ENCODE peak calls at places on chromosome 2, in five cellular contexts. W is H9, V is neuronal stem cell, C is mesenchymal stem cell, O is mesendoderm. I is an unnamed sample.

GRCh38 chr2:182509-183122 is 81.2 kb downstream of the SH3YL1 start:
- DNase-seq in V (peak), O (peak), C (no peak), W (no peak), I (no peak)

GRCh38 chr2:27804146-27804545 is 32.6 kb downstream of the MRPL33 start:
- DNase-seq in W (no peak), V (no peak), C (peak), O (no peak), I (no peak)

GRCh38 chr2:43803113-43803512 is 29.3 kb downstream of the DYNC2LI1 start:
- DNase-seq in O (no peak), V (no peak), W (no peak), C (no peak), I (no peak)

GRCh38 chr2:62531594-62531993 is 25.6 kb upstream of the TMEM17 start:
- DNase-seq in W (no peak), C (no peak), V (no peak), O (no peak), I (no peak)

GRCh38 chr2:126413079-126413478 is 242.9 kb upstream of the GYPC start:
- DNase-seq in C (no peak), O (no peak), V (no peak), W (no peak), I (no peak)

GRCh38 chr2:71544919-71545571 is 91.7 kb downstream of the DYSF start:
- DNase-seq in V (no peak), C (no peak), W (no peak), O (no peak), I (no peak)

GRCh38 chr2:26692814-26693286 is 328 bp downstream of the KCNK3 start:
- DNase-seq in V (no peak), W (peak), C (peak), O (peak), I (peak)

GRCh38 chr2:100807707-100808106 is 12.2 kb upstream of the NPAS2 start:
- DNase-seq in W (no peak), C (no peak), V (no peak), O (no peak), I (no peak)

GRCh38 chr2:23859234-23859633 is 67.7 kb downstream of the ATAD2B start:
- DNase-seq in V (no peak), W (no peak), O (no peak), C (no peak), I (no peak)

GRCh38 chr2:64857581-64858471 is 131.4 kb upstream of the SLC1A4 start:
- DNase-seq in C (peak), O (no peak), V (no peak), W (no peak), I (no peak)

GRCh38 chr2:70711191-70711590 is 56.8 kb downstream of the ADD2 start:
- DNase-seq in C (no peak), W (no peak), O (peak), V (no peak), I (no peak)

GRCh38 chr2:114784046-114784445 is 341.6 kb downstream of the DPP10 start:
- DNase-seq in V (no peak), C (no peak), O (no peak), W (no peak), I (no peak)

GRCh38 chr2:58063641-58064040 is 17.0 kb downstream of the VRK2 start:
- DNase-seq in C (peak), W (no peak), O (no peak), V (no peak), I (peak)

GRCh38 chr2:120738786-120739771 is 3.4 kb downstream of the GLI2 start:
- DNase-seq in C (peak), V (peak), O (peak), W (peak), I (no peak)

GRCh38 chr2:150109028-150109427 is 378.4 kb downstream of the RND3 start:
- DNase-seq in O (no peak), V (no peak), W (no peak), C (no peak), I (no peak)

GRCh38 chr2:99861376-99861760 is 281.0 kb downstream of the AFF3 start:
- DNase-seq in C (no peak), W (no peak), V (no peak), O (no peak), I (no peak)

GRCh38 chr2:209125291-209125690 is 298.6 kb upstream of the MAP2 start:
- DNase-seq in V (no peak), O (peak), W (no peak), C (no peak), I (peak)

GRCh38 chr2:28318023-28318422 is 74.6 kb upstream of the FOSL2 start:
- DNase-seq in C (no peak), W (no peak), O (no peak), V (no peak), I (no peak)

GRCh38 chr2:159703491-159703890 is 8.8 kb upstream of the MARCHF7 start:
- DNase-seq in O (no peak), W (no peak), V (no peak), C (no peak), I (no peak)

GRCh38 chr2:215851091-215851490 is 162.3 kb downstream of the MREG start:
- DNase-seq in C (peak), V (no peak), O (no peak), W (no peak), I (peak)

GRCh38 chr2:53535234-53535867 is 232.3 kb upstream of the CHAC2 start:
- DNase-seq in V (no peak), O (no peak), W (no peak), C (no peak), I (no peak)

GRCh38 chr2:147713349-147713748 is 131.5 kb upstream of the ACVR2A start:
- DNase-seq in W (no peak), O (no peak), V (no peak), C (no peak), I (no peak)

GRCh38 chr2:189149981-189150380 is 29.6 kb downstream of the COL5A2 start:
- DNase-seq in O (no peak), C (peak), V (no peak), W (no peak), I (no peak)

DNA sequence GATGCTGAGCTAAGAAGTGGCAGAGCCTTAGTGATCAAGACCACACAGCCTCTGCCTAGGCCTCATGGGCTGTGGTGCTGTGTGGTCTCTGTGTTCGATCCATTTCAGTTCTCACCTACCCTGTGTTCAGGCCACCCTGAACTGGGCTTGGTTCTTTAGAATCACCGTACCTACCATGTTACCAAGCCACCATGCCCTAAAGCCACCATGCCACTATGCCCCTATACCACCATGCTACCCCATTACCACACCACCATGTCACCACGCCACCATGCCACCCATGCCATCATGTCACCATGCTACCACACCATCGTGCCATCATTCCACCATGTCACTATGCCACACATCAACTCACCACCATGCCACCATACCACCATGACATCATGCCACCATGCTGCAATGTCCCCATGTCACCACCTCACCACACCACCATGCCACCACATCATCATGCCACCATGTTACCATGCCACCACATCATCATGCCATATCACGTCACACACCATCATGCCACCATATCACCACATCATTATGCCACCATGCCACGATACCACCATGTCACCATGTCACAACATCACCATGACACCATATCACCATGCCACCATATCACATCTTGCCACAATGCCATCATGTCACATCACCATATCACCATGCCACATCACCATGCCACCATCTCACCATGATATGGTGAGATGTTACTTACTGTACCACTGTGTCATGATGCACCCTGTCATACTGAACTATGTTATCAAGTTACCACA is 191.0 kb upstream of the ARL4C start:
- DNase-seq in C (no peak), V (no peak), W (no peak), O (no peak), I (no peak)
- H4K8ac ChIP-seq in C (no peak), V (peak), W (peak), O (no peak), I (no peak)

DNA sequence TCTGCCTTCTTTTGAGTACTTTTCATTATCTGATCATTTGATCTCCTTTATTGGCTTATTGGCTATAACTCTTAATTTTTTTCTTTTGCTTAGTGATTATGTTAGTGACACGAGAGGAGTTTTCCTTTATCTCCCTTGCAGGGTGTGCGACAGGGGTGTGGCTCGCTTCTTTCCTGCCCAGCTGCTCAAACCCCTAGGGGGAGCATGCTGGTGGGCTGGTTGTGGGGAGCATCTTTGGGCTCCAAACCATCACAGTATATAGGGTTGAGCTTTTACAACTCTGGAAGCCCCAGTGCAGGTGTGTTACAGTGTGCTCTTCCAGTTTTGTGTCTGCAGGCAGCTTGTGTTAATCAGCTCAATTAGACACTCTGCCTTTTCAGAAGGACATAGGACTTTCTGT is 357.0 kb upstream of the TMEFF2 start:
- DNase-seq in W (no peak), O (peak), V (no peak), C (no peak), I (no peak)
- H4K8ac ChIP-seq in W (no peak), O (no peak), V (no peak), C (no peak), I (no peak)

GRCh38 chr2:30456106-30456505 is 9.1 kb downstream of the LCLAT1 start:
- DNase-seq in C (no peak), V (no peak), O (peak), W (peak), I (no peak)

GRCh38 chr2:30453498-30453897 is 6.5 kb downstream of the LCLAT1 start:
- DNase-seq in C (no peak), V (no peak), O (no peak), W (no peak), I (no peak)

GRCh38 chr2:30456578-30456977 is 9.5 kb downstream of the LCLAT1 start:
- DNase-seq in O (no peak), W (no peak), C (no peak), V (no peak), I (no peak)

GRCh38 chr2:30454571-30454970 is 7.5 kb downstream of the LCLAT1 start:
- DNase-seq in O (no peak), C (peak), V (no peak), W (no peak), I (peak)

GRCh38 chr2:30455339-30455738 is 8.3 kb downstream of the LCLAT1 start:
- DNase-seq in W (no peak), V (no peak), O (no peak), C (peak), I (peak)
- H4K8ac ChIP-seq in W (no peak), V (no peak), O (no peak), C (no peak), I (no peak)

DNA sequence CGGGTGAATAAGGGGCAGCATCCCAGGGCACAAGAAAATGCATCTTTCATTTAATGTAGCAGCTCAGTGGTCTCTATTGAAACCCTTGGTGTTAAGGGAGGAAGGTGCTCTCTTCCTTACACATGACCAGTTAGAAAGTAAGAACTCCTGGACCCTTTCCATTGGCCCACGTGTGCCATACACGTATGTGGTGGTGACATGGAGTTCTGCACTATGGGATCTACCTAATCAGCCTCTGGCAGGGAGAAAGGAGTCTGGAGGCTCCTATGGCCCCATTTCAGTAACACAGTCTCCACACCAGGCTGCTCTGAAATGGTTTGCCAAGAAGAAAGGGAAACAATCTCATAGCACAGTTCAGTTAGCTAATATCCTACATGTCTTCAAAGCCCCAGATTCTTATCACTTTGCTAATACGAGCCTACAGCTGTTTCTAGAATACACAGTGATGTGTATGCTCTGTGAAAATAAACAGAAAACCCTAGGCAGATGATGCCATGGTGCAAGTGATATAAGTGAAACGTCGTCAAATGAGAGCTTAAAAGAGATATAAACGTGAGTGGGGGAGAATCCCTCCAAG is 7.0 kb downstream of the EFEMP1 start:
- DNase-seq in V (no peak), O (no peak), C (peak), W (no peak), I (no peak)
- H4K8ac ChIP-seq in V (no peak), O (no peak), C (peak), W (no peak), I (no peak)

GRCh38 chr2:200888719-200889625 is at the start of the genes NIF3L1 and PPIL3:
- DNase-seq in W (peak), O (peak), V (peak), C (peak), I (peak)
- H4K8ac ChIP-seq in W (peak), O (peak), V (peak), C (peak), I (peak)

DNA sequence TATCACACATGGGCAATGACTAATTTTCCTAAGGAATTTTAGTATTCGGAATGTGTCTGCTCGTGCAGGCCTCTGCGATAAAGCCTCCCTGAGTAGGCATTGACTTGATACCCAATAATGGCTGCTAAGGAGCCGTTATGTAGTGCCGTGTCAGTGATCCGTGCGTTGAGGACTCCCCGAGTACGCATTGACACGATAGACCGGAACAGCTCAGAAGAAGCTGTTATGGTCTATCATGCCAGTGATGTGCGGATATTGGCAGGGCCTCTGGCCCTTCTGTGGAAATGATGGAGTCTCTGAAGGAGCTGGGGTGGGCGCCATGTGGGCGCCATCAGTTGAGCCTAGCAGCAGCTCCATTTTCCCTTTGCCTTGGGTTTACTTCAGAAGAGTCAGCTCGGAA is 29.1 kb downstream of the ZEB2 start:
- DNase-seq in O (no peak), W (no peak), C (no peak), V (no peak), I (no peak)
- H4K8ac ChIP-seq in O (no peak), W (no peak), C (peak), V (no peak), I (no peak)

DNA sequence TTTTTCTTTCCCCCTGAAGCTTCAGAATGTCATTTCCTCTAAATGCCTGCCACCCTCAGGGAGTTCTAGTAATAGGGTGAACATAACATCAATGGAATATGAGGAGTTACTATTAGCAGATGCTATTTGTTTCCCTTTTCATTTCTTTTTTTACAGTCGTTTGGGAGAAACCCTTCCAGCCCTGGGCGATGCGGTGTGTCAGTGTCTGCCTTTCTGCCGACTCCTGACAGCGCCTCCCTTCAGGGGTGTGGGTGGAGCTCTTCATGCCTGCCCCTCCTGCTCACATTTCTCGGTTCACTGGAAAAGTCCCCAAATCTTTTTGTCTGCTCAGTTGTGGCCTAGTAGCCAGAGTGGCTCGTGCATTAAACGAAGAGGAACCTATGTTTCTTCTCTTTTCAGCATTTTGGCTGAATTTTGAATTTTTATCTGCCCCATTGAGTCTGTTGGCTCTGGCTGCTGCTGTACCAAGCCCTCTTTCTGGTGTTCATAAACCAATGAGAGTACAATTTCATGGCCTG is 72.3 kb downstream of the FMNL2 start:
- DNase-seq in O (peak), W (peak), V (peak), C (peak), I (peak)
- H4K8ac ChIP-seq in O (no peak), W (no peak), V (no peak), C (no peak), I (no peak)

GRCh38 chr2:46335404-46335965 is 38.3 kb downstream of the EPAS1 start:
- DNase-seq in W (peak), C (peak), O (peak), V (peak), I (no peak)
- H4K8ac ChIP-seq in W (no peak), C (peak), O (no peak), V (no peak), I (no peak)